ENCODE peak calls at places on chromosome 5, in four cellular contexts. E, U, A and Q are unnamed samples.

GRCh38 chr5:101362067-101362466 is 459.0 kb upstream of the ST8SIA4 start:
- DNase-seq in U (no peak), E (no peak), A (no peak), Q (no peak)

GRCh38 chr5:69050214-69050613 is 43.6 kb upstream of the SLC30A5 start:
- DNase-seq in A (no peak), U (no peak), E (no peak), Q (no peak)

GRCh38 chr5:14915291-14915976 is 43.9 kb upstream of the ANKH start:
- DNase-seq in A (no peak), U (no peak), E (no peak), Q (no peak)

GRCh38 chr5:107524111-107524510 is 146.6 kb downstream of the EFNA5 start:
- DNase-seq in U (no peak), E (no peak), A (no peak), Q (no peak)

GRCh38 chr5:72167257-72167656 is 60.0 kb downstream of the MAP1B start:
- DNase-seq in E (no peak), A (no peak), U (no peak), Q (no peak)

GRCh38 chr5:104793452-104794120 is 1231.0 kb upstream of the NUDT12 start:
- DNase-seq in A (no peak), E (no peak), U (no peak), Q (no peak)

GRCh38 chr5:81429363-81429762 is 35.4 kb upstream of the ACOT12 start:
- DNase-seq in E (no peak), U (no peak), A (no peak), Q (no peak)

GRCh38 chr5:17000296-17000939 is 64.3 kb upstream of the MYO10 start:
- DNase-seq in E (peak), U (no peak), A (no peak), Q (no peak)

GRCh38 chr5:132901036-132901435 is 27.6 kb downstream of the LEAP2 start:
- DNase-seq in E (no peak), A (no peak), U (no peak), Q (no peak)

GRCh38 chr5:134477462-134478245 is 47.8 kb upstream of the JADE2 start:
- DNase-seq in U (no peak), A (no peak), E (peak), Q (no peak)